ENCODE peak calls at places on chromosomes 3 and 15, in eight cellular contexts. One of them, this sample, is unnamed. For H3K9me3, H3K36me3 and H3K4me1, the result is how much of the 10 kb centered on the place peaks cover.

GRCh38 chr15:51818156-51818555 is 11.3 kb upstream of the TMOD3 start:
- DNase-seq in fibroblast of lung: no peak
- DNase-seq in SJSA1: no peak
- DNase-seq in lower lobe of right lung: no peak
- DNase-seq in mucosa of descending colon: no peak
- DNase-seq in left lung: no peak
- DNase-seq in OCI-LY7: no peak
- DNase-seq in transverse colon: no peak
- DNase-seq in this sample: no peak

GRCh38 chr15:38795471-38796245 is 231.0 kb upstream of the RASGRP1 start:
- DNase-seq in fibroblast of lung: peak
- DNase-seq in SJSA1: no peak
- DNase-seq in lower lobe of right lung: no peak
- DNase-seq in mucosa of descending colon: no peak
- DNase-seq in left lung: no peak
- DNase-seq in OCI-LY7: no peak
- DNase-seq in transverse colon: no peak
- DNase-seq in this sample: no peak

GRCh38 chr3:131735544-131735943 is 232.8 kb upstream of the MRPL3 start:
- DNase-seq in fibroblast of lung: no peak
- DNase-seq in SJSA1: no peak
- DNase-seq in lower lobe of right lung: no peak
- DNase-seq in mucosa of descending colon: no peak
- DNase-seq in left lung: no peak
- DNase-seq in OCI-LY7: no peak
- DNase-seq in transverse colon: no peak
- DNase-seq in this sample: no peak

GRCh38 chr3:14312375-14312774 is 90.0 kb upstream of the SLC6A6 start:
- DNase-seq in fibroblast of lung: no peak
- DNase-seq in SJSA1: no peak
- DNase-seq in lower lobe of right lung: no peak
- DNase-seq in mucosa of descending colon: no peak
- DNase-seq in left lung: no peak
- DNase-seq in OCI-LY7: no peak
- DNase-seq in transverse colon: no peak
- DNase-seq in this sample: no peak

GRCh38 chr3:124634210-124635168 is 95.8 kb upstream of the UMPS start:
- DNase-seq in fibroblast of lung: no peak
- DNase-seq in SJSA1: no peak
- DNase-seq in lower lobe of right lung: no peak
- DNase-seq in mucosa of descending colon: peak
- DNase-seq in left lung: no peak
- DNase-seq in OCI-LY7: no peak
- DNase-seq in transverse colon: peak
- DNase-seq in this sample: no peak

GRCh38 chr15:62549345-62549970 is 384.4 kb upstream of the C2CD4B start:
- DNase-seq in fibroblast of lung: no peak
- DNase-seq in SJSA1: no peak
- DNase-seq in lower lobe of right lung: no peak
- DNase-seq in mucosa of descending colon: peak
- DNase-seq in left lung: no peak
- DNase-seq in OCI-LY7: peak
- DNase-seq in transverse colon: peak
- DNase-seq in this sample: no peak

GRCh38 chr15:45732544-45733130 is 97.8 kb downstream of the SQOR start:
- DNase-seq in fibroblast of lung: no peak
- DNase-seq in SJSA1: no peak
- DNase-seq in lower lobe of right lung: no peak
- DNase-seq in mucosa of descending colon: peak
- DNase-seq in left lung: no peak
- DNase-seq in OCI-LY7: no peak
- DNase-seq in transverse colon: peak
- DNase-seq in this sample: no peak

GRCh38 chr3:131948806-131949205 is 86.0 kb downstream of the CPNE4 start:
- DNase-seq in fibroblast of lung: no peak
- DNase-seq in SJSA1: no peak
- DNase-seq in lower lobe of right lung: no peak
- DNase-seq in mucosa of descending colon: no peak
- DNase-seq in left lung: no peak
- DNase-seq in OCI-LY7: no peak
- DNase-seq in transverse colon: no peak
- DNase-seq in this sample: no peak

GRCh38 chr15:25481208-25481862 is 42.5 kb upstream of the UBE3A start:
- DNase-seq in fibroblast of lung: peak
- DNase-seq in SJSA1: no peak
- DNase-seq in lower lobe of right lung: no peak
- DNase-seq in mucosa of descending colon: peak
- DNase-seq in left lung: no peak
- DNase-seq in OCI-LY7: no peak
- DNase-seq in transverse colon: peak
- DNase-seq in this sample: no peak

GRCh38 chr3:169082076-169082475 is 581.4 kb downstream of the MECOM start:
- DNase-seq in fibroblast of lung: peak
- DNase-seq in SJSA1: no peak
- DNase-seq in lower lobe of right lung: no peak
- DNase-seq in mucosa of descending colon: no peak
- DNase-seq in left lung: no peak
- DNase-seq in OCI-LY7: no peak
- DNase-seq in transverse colon: no peak
- DNase-seq in this sample: no peak

GRCh38 chr3:80086426-80086825 is 318.6 kb upstream of the ROBO1 start:
- DNase-seq in fibroblast of lung: no peak
- DNase-seq in SJSA1: no peak
- DNase-seq in lower lobe of right lung: no peak
- DNase-seq in mucosa of descending colon: no peak
- DNase-seq in left lung: no peak
- DNase-seq in OCI-LY7: no peak
- DNase-seq in transverse colon: no peak
- DNase-seq in this sample: no peak

GRCh38 chr15:42832577-42832976 is 88.0 kb downstream of the TTBK2 start:
- DNase-seq in fibroblast of lung: peak
- DNase-seq in SJSA1: no peak
- DNase-seq in lower lobe of right lung: no peak
- DNase-seq in mucosa of descending colon: no peak
- DNase-seq in left lung: no peak
- DNase-seq in OCI-LY7: no peak
- DNase-seq in transverse colon: no peak
- DNase-seq in this sample: no peak

GRCh38 chr15:74904190-74904805 is 2.4 kb downstream of the FAM219B start:
- DNase-seq in fibroblast of lung: no peak
- DNase-seq in SJSA1: no peak
- DNase-seq in lower lobe of right lung: no peak
- DNase-seq in mucosa of descending colon: no peak
- DNase-seq in left lung: no peak
- DNase-seq in OCI-LY7: no peak
- DNase-seq in transverse colon: no peak
- DNase-seq in this sample: no peak

GRCh38 chr15:66545249-66545648 is 20.5 kb downstream of the LCTL start:
- DNase-seq in fibroblast of lung: no peak
- DNase-seq in SJSA1: no peak
- DNase-seq in lower lobe of right lung: no peak
- DNase-seq in mucosa of descending colon: no peak
- DNase-seq in left lung: no peak
- DNase-seq in OCI-LY7: no peak
- DNase-seq in transverse colon: no peak
- DNase-seq in this sample: no peak

GRCh38 chr3:161175506-161175905 is 45.6 kb upstream of the NMD3 start:
- DNase-seq in fibroblast of lung: no peak
- DNase-seq in SJSA1: no peak
- DNase-seq in lower lobe of right lung: no peak
- DNase-seq in mucosa of descending colon: no peak
- DNase-seq in left lung: no peak
- DNase-seq in OCI-LY7: no peak
- DNase-seq in transverse colon: no peak
- DNase-seq in this sample: no peak

GRCh38 chr15:36903922-36904479 is 196.3 kb downstream of the MEIS2 start:
- DNase-seq in fibroblast of lung: peak
- DNase-seq in SJSA1: no peak
- DNase-seq in lower lobe of right lung: no peak
- DNase-seq in mucosa of descending colon: peak
- DNase-seq in left lung: no peak
- DNase-seq in OCI-LY7: no peak
- DNase-seq in transverse colon: no peak
- DNase-seq in this sample: no peak

GRCh38 chr3:169850618-169851017 is 19.1 kb downstream of the LRRC31 start:
- DNase-seq in fibroblast of lung: no peak
- DNase-seq in SJSA1: no peak
- DNase-seq in lower lobe of right lung: no peak
- DNase-seq in mucosa of descending colon: no peak
- DNase-seq in left lung: no peak
- DNase-seq in OCI-LY7: no peak
- DNase-seq in transverse colon: no peak
- DNase-seq in this sample: no peak

GRCh38 chr15:52483712-52484111 is 45.0 kb downstream of the MYO5A start:
- DNase-seq in fibroblast of lung: peak
- DNase-seq in SJSA1: peak
- DNase-seq in lower lobe of right lung: no peak
- DNase-seq in mucosa of descending colon: no peak
- DNase-seq in left lung: no peak
- DNase-seq in OCI-LY7: no peak
- DNase-seq in transverse colon: no peak
- DNase-seq in this sample: no peak

GRCh38 chr3:116280130-116280740 is 165.1 kb downstream of the LSAMP start:
- DNase-seq in fibroblast of lung: no peak
- DNase-seq in SJSA1: no peak
- DNase-seq in lower lobe of right lung: no peak
- DNase-seq in mucosa of descending colon: no peak
- DNase-seq in left lung: no peak
- DNase-seq in OCI-LY7: no peak
- DNase-seq in transverse colon: no peak
- DNase-seq in this sample: no peak

GRCh38 chr15:93141373-93141790 is 52.4 kb upstream of the RGMA start:
- DNase-seq in fibroblast of lung: no peak
- DNase-seq in SJSA1: no peak
- DNase-seq in lower lobe of right lung: no peak
- DNase-seq in mucosa of descending colon: peak
- DNase-seq in left lung: no peak
- DNase-seq in OCI-LY7: no peak
- DNase-seq in transverse colon: no peak
- DNase-seq in this sample: peak

GRCh38 chr3:108345492-108346205 is 49.3 kb downstream of the HHLA2 start:
- DNase-seq in fibroblast of lung: peak
- DNase-seq in SJSA1: no peak
- DNase-seq in lower lobe of right lung: no peak
- DNase-seq in mucosa of descending colon: no peak
- DNase-seq in left lung: no peak
- DNase-seq in OCI-LY7: peak
- DNase-seq in transverse colon: no peak
- DNase-seq in this sample: no peak

GRCh38 chr3:622314-622713 is 425.8 kb downstream of the CHL1 start:
- DNase-seq in fibroblast of lung: no peak
- DNase-seq in SJSA1: no peak
- DNase-seq in lower lobe of right lung: no peak
- DNase-seq in mucosa of descending colon: no peak
- DNase-seq in left lung: no peak
- DNase-seq in OCI-LY7: no peak
- DNase-seq in transverse colon: no peak
- DNase-seq in this sample: no peak

GRCh38 chr3:621714-622113 is 425.2 kb downstream of the CHL1 start:
- DNase-seq in fibroblast of lung: no peak
- DNase-seq in SJSA1: no peak
- DNase-seq in lower lobe of right lung: no peak
- DNase-seq in mucosa of descending colon: no peak
- DNase-seq in left lung: no peak
- DNase-seq in OCI-LY7: no peak
- DNase-seq in transverse colon: no peak
- DNase-seq in this sample: no peak

GRCh38 chr3:623914-624545 is 427.5 kb downstream of the CHL1 start:
- DNase-seq in fibroblast of lung: no peak
- DNase-seq in SJSA1: no peak
- DNase-seq in lower lobe of right lung: no peak
- DNase-seq in mucosa of descending colon: no peak
- DNase-seq in left lung: no peak
- DNase-seq in OCI-LY7: no peak
- DNase-seq in transverse colon: no peak
- DNase-seq in this sample: no peak
- H3K9me3 ChIP-seq in fibroblast of lung: under half
- H3K9me3 ChIP-seq in SJSA1: under half
- H3K9me3 ChIP-seq in lower lobe of right lung: under half
- H3K9me3 ChIP-seq in mucosa of descending colon: under half
- H3K9me3 ChIP-seq in left lung: under half
- H3K9me3 ChIP-seq in OCI-LY7: under half
- H3K9me3 ChIP-seq in transverse colon: under half
- H3K9me3 ChIP-seq in this sample: under half

GRCh38 chr15:49895337-49896223 is 223.5 kb downstream of the ATP8B4 start:
- DNase-seq in fibroblast of lung: peak
- DNase-seq in SJSA1: peak
- DNase-seq in lower lobe of right lung: no peak
- DNase-seq in mucosa of descending colon: no peak
- DNase-seq in left lung: no peak
- DNase-seq in OCI-LY7: no peak
- DNase-seq in transverse colon: no peak
- DNase-seq in this sample: no peak
- H3K36me3 ChIP-seq in fibroblast of lung: under half
- H3K36me3 ChIP-seq in SJSA1: under half
- H3K36me3 ChIP-seq in lower lobe of right lung: under half
- H3K36me3 ChIP-seq in mucosa of descending colon: under half
- H3K36me3 ChIP-seq in left lung: under half
- H3K36me3 ChIP-seq in OCI-LY7: under half
- H3K36me3 ChIP-seq in transverse colon: under half
- H3K36me3 ChIP-seq in this sample: under half

GRCh38 chr15:99423186-99424130 is 142.3 kb upstream of the MEF2A start:
- DNase-seq in fibroblast of lung: no peak
- DNase-seq in SJSA1: no peak
- DNase-seq in lower lobe of right lung: no peak
- DNase-seq in mucosa of descending colon: no peak
- DNase-seq in left lung: no peak
- DNase-seq in OCI-LY7: no peak
- DNase-seq in transverse colon: no peak
- DNase-seq in this sample: no peak

GRCh38 chr15:99421758-99422157 is 144.0 kb upstream of the MEF2A start:
- DNase-seq in fibroblast of lung: no peak
- DNase-seq in SJSA1: no peak
- DNase-seq in lower lobe of right lung: no peak
- DNase-seq in mucosa of descending colon: no peak
- DNase-seq in left lung: no peak
- DNase-seq in OCI-LY7: no peak
- DNase-seq in transverse colon: no peak
- DNase-seq in this sample: no peak

GRCh38 chr15:99424978-99425665 is 140.7 kb upstream of the MEF2A start:
- DNase-seq in fibroblast of lung: peak
- DNase-seq in SJSA1: no peak
- DNase-seq in lower lobe of right lung: no peak
- DNase-seq in mucosa of descending colon: no peak
- DNase-seq in left lung: peak
- DNase-seq in OCI-LY7: no peak
- DNase-seq in transverse colon: no peak
- DNase-seq in this sample: peak

GRCh38 chr15:99424131-99424571 is 141.6 kb upstream of the MEF2A start:
- DNase-seq in fibroblast of lung: no peak
- DNase-seq in SJSA1: no peak
- DNase-seq in lower lobe of right lung: no peak
- DNase-seq in mucosa of descending colon: no peak
- DNase-seq in left lung: no peak
- DNase-seq in OCI-LY7: no peak
- DNase-seq in transverse colon: no peak
- DNase-seq in this sample: no peak

GRCh38 chr15:99421172-99421656 is 144.6 kb upstream of the MEF2A start:
- DNase-seq in fibroblast of lung: peak
- DNase-seq in SJSA1: no peak
- DNase-seq in lower lobe of right lung: no peak
- DNase-seq in mucosa of descending colon: peak
- DNase-seq in left lung: no peak
- DNase-seq in OCI-LY7: no peak
- DNase-seq in transverse colon: no peak
- DNase-seq in this sample: peak
- H3K4me1 ChIP-seq in fibroblast of lung: under half
- H3K4me1 ChIP-seq in SJSA1: under half
- H3K4me1 ChIP-seq in lower lobe of right lung: under half
- H3K4me1 ChIP-seq in mucosa of descending colon: under half
- H3K4me1 ChIP-seq in left lung: under half
- H3K4me1 ChIP-seq in OCI-LY7: under half
- H3K4me1 ChIP-seq in transverse colon: under half
- H3K4me1 ChIP-seq in this sample: under half

GRCh38 chr3:58839964-58840363 is 173.4 kb upstream of the FAM3D start:
- DNase-seq in fibroblast of lung: no peak
- DNase-seq in SJSA1: no peak
- DNase-seq in lower lobe of right lung: no peak
- DNase-seq in mucosa of descending colon: no peak
- DNase-seq in left lung: no peak
- DNase-seq in OCI-LY7: no peak
- DNase-seq in transverse colon: no peak
- DNase-seq in this sample: no peak
- H3K9me3 ChIP-seq in fibroblast of lung: under half
- H3K9me3 ChIP-seq in SJSA1: under half
- H3K9me3 ChIP-seq in lower lobe of right lung: under half
- H3K9me3 ChIP-seq in mucosa of descending colon: under half
- H3K9me3 ChIP-seq in left lung: under half
- H3K9me3 ChIP-seq in OCI-LY7: under half
- H3K9me3 ChIP-seq in transverse colon: under half
- H3K9me3 ChIP-seq in this sample: under half

This sample was measured in CD4-positive, CD25-positive, alpha-beta regulatory T cell.